ENCODE peak calls at places on chromosomes 6 and 20, in eight cellular contexts. H is dermis blood vessel endothelial cell, U is astrocyte of the hippocampus, T is HTR-8/SVneo, D is HFFc6, Q is EL, E is substantia nigra, B is mucosa of gallbladder. S is an unnamed sample.
A peak's percentile ranks its signal among the peaks of the same experiment; 100 is the strongest.

GRCh38 chr6:23414204-23414501 is 711.9 kb upstream of the NRSN1 start:
- DNase-seq in D (no peak), U (peak; percentile 73), T (peak; percentile 3), Q (peak; percentile 60), B (no peak), E (no peak), H (peak; percentile 29), S (no peak)

GRCh38 chr6:2799936-2800527 is 34.8 kb downstream of the WRNIP1 start:
- DNase-seq in T (no peak), B (no peak), D (peak; percentile 7), H (peak; percentile 87), Q (no peak), U (no peak), E (no peak), S (no peak)

GRCh38 chr6:7108196-7108963 is 619 bp downstream of the RREB1 start:
- DNase-seq in H (peak; percentile 69), E (peak; percentile 40), Q (peak; percentile 70), B (peak; percentile 68), U (peak; percentile 78), D (peak; percentile 42), T (peak; percentile 33), S (no peak)

GRCh38 chr6:13308332-13308731 is 20.0 kb downstream of the TBC1D7 start:
- DNase-seq in T (no peak), D (no peak), B (no peak), H (no peak), Q (no peak), E (no peak), U (no peak), S (no peak)

GRCh38 chr20:35978041-35978513 is 9.7 kb downstream of the CNBD2 start:
- DNase-seq in U (no peak), Q (no peak), D (no peak), B (no peak), H (no peak), T (no peak), E (no peak), S (no peak)

GRCh38 chr20:22430154-22430745 is 154.1 kb downstream of the FOXA2 start:
- DNase-seq in E (no peak), Q (no peak), H (no peak), U (no peak), T (no peak), B (no peak), D (no peak), S (no peak)

GRCh38 chr6:14671261-14671681 is 553.7 kb downstream of the CD83 start:
- DNase-seq in H (no peak), D (peak; percentile 32), E (no peak), Q (no peak), B (no peak), T (no peak), U (peak; percentile 88), S (no peak)

GRCh38 chr20:25327521-25328235 is 63.0 kb downstream of the ABHD12 start:
- DNase-seq in U (no peak), B (no peak), D (no peak), E (no peak), Q (peak; percentile 36), H (no peak), T (no peak), S (no peak)